ENCODE peak calls at places on chromosomes 11 and 22, in five cellular contexts. One of them, this sample, is unnamed. For H3K36me3, the result is how much of the 10 kb centered on the place peaks cover.

GRCh38 chr11:113162590-113162961 is 151.8 kb upstream of the TTC12 start:
- DNase-seq in GM23338: no peak
- DNase-seq in hepatocyte: no peak
- DNase-seq in IMR-90: no peak
- DNase-seq in HCT116: no peak
- DNase-seq in this sample: no peak

GRCh38 chr11:12234216-12234615 is 123.8 kb downstream of the MICAL2 start:
- DNase-seq in HCT116: no peak
- DNase-seq in GM23338: no peak
- DNase-seq in hepatocyte: no peak
- DNase-seq in IMR-90: no peak
- DNase-seq in this sample: no peak

GRCh38 chr11:63829823-63830489 is 9.0 kb upstream of the MARK2 start:
- DNase-seq in IMR-90: peak
- DNase-seq in GM23338: peak
- DNase-seq in HCT116: no peak
- DNase-seq in hepatocyte: no peak
- DNase-seq in this sample: no peak

GRCh38 chr22:49772692-49773091 is 55.0 kb downstream of the BRD1 start:
- DNase-seq in hepatocyte: no peak
- DNase-seq in GM23338: no peak
- DNase-seq in IMR-90: no peak
- DNase-seq in HCT116: no peak
- DNase-seq in this sample: no peak

GRCh38 chr22:19143967-19144400 is 467 bp downstream of the ESS2 start:
- DNase-seq in hepatocyte: no peak
- DNase-seq in IMR-90: peak
- DNase-seq in GM23338: no peak
- DNase-seq in HCT116: no peak
- DNase-seq in this sample: peak

GRCh38 chr11:121426476-121427454 is 25.3 kb upstream of the SORL1 start:
- DNase-seq in GM23338: peak
- DNase-seq in HCT116: peak
- DNase-seq in IMR-90: no peak
- DNase-seq in hepatocyte: peak
- DNase-seq in this sample: peak

GRCh38 chr22:41288245-41288946 is 2.4 kb upstream of the RANGAP1 start:
- DNase-seq in GM23338: peak
- DNase-seq in hepatocyte: peak
- DNase-seq in HCT116: peak
- DNase-seq in IMR-90: peak
- DNase-seq in this sample: no peak

GRCh38 chr11:31947051-31947450 is 135.9 kb upstream of the PAX6 start:
- DNase-seq in IMR-90: no peak
- DNase-seq in hepatocyte: peak
- DNase-seq in GM23338: no peak
- DNase-seq in HCT116: no peak
- DNase-seq in this sample: no peak

GRCh38 chr11:87324817-87325489 is 287.2 kb downstream of the TMEM135 start:
- DNase-seq in GM23338: no peak
- DNase-seq in hepatocyte: no peak
- DNase-seq in IMR-90: peak
- DNase-seq in HCT116: no peak
- DNase-seq in this sample: no peak

GRCh38 chr11:120272303-120272702 is 32.4 kb downstream of the POU2F3 start:
- DNase-seq in hepatocyte: no peak
- DNase-seq in GM23338: no peak
- DNase-seq in IMR-90: peak
- DNase-seq in HCT116: no peak
- DNase-seq in this sample: no peak

GRCh38 chr11:57648791-57649735 is 649 bp downstream of the YPEL4 start:
- DNase-seq in HCT116: no peak
- DNase-seq in GM23338: peak
- DNase-seq in IMR-90: no peak
- DNase-seq in hepatocyte: peak
- DNase-seq in this sample: no peak

DNA sequence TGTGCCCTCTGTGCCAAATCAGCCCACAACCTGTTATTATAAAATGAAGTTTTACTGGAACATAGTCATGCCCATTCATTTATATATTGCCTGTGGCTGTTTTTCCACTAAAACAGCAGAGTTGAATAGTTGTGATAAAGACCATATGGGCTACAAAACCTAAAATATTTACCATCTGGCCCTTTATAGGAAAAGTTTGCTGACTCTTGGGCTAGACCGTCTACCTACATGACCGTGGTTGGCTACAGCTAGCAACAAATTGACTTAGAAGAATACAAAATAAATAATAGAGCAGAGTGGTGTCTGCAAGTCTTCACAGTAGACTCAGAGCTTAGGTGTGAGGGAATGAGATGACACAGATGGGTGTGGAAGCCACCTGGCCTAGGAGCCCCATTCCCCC is 11.2 kb upstream of the IL18BP start:
- DNase-seq in hepatocyte: no peak
- DNase-seq in HCT116: no peak
- DNase-seq in GM23338: no peak
- DNase-seq in IMR-90: no peak
- DNase-seq in this sample: no peak
- H3K27ac ChIP-seq in hepatocyte: peak
- H3K27ac ChIP-seq in HCT116: no peak
- H3K27ac ChIP-seq in GM23338: no peak
- H3K27ac ChIP-seq in IMR-90: peak
- H3K27ac ChIP-seq in this sample: no peak

DNA sequence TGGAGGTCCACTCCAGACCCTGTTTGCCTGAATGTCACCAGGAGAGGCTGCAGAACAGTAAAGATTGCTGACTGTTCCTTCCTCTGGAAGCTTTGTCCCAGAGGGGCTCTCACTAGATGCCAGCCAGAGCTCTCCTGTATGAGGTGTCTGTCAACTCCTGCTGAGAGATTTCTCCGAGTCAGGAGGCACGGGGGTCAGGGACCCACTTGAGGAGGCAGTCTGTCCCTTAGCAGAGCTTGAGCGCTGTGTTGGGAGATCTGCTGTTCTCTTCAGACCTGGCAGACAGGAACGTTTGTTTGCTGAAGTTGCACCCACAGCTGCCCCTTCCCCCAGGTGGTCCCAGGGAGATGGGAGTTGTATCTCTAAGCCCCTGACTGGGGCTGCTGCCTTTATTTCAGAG is 99.2 kb downstream of the PDE3B start:
- DNase-seq in HCT116: no peak
- DNase-seq in GM23338: no peak
- DNase-seq in hepatocyte: no peak
- DNase-seq in IMR-90: no peak
- DNase-seq in this sample: no peak
- H3K36me3 ChIP-seq in HCT116: under half
- H3K36me3 ChIP-seq in GM23338: under half
- H3K36me3 ChIP-seq in hepatocyte: under half
- H3K36me3 ChIP-seq in IMR-90: under half
- H3K36me3 ChIP-seq in this sample: under half

GRCh38 chr11:73945396-73945795 is 5.4 kb upstream of the DNAJB13 start:
- DNase-seq in IMR-90: no peak
- DNase-seq in GM23338: no peak
- DNase-seq in hepatocyte: no peak
- DNase-seq in HCT116: no peak
- DNase-seq in this sample: no peak
- H3K27ac ChIP-seq in IMR-90: no peak
- H3K27ac ChIP-seq in GM23338: no peak
- H3K27ac ChIP-seq in hepatocyte: no peak
- H3K27ac ChIP-seq in HCT116: no peak
- H3K27ac ChIP-seq in this sample: no peak

GRCh38 chr22:43427296-43428004 is 15.6 kb downstream of the MPPED1 start:
- DNase-seq in GM23338: peak
- DNase-seq in HCT116: no peak
- DNase-seq in IMR-90: no peak
- DNase-seq in hepatocyte: no peak
- DNase-seq in this sample: no peak
- H3K36me3 ChIP-seq in GM23338: under half
- H3K36me3 ChIP-seq in HCT116: under half
- H3K36me3 ChIP-seq in IMR-90: under half
- H3K36me3 ChIP-seq in hepatocyte: under half
- H3K36me3 ChIP-seq in this sample: under half

GRCh38 chr11:2836335-2837095 is 49.1 kb downstream of the CDKN1C start:
- DNase-seq in hepatocyte: no peak
- DNase-seq in HCT116: no peak
- DNase-seq in GM23338: no peak
- DNase-seq in IMR-90: no peak
- DNase-seq in this sample: no peak
- H3K27ac ChIP-seq in hepatocyte: peak
- H3K27ac ChIP-seq in HCT116: no peak
- H3K27ac ChIP-seq in GM23338: no peak
- H3K27ac ChIP-seq in IMR-90: no peak
- H3K27ac ChIP-seq in this sample: no peak

GRCh38 chr11:44080951-44081350 is 14.5 kb upstream of the EXT2 start:
- DNase-seq in hepatocyte: no peak
- DNase-seq in HCT116: no peak
- DNase-seq in IMR-90: no peak
- DNase-seq in GM23338: no peak
- DNase-seq in this sample: no peak
- H3K36me3 ChIP-seq in hepatocyte: under half
- H3K36me3 ChIP-seq in HCT116: under half
- H3K36me3 ChIP-seq in IMR-90: under half
- H3K36me3 ChIP-seq in GM23338: under half
- H3K36me3 ChIP-seq in this sample: under half

This sample was measured in CD8-positive, alpha-beta memory T cell.